ENCODE peak calls at places on chromosome 18, in nine cellular contexts. J is upper lobe of left lung, O is hepatocyte, T is IMR-90, S is PC-3, E is gastrocnemius medialis, D is left ventricle myocardium inferior, L is thyroid gland, C is AG04450. Y is an unnamed sample.
A peak's percentile ranks its signal among the peaks of the same experiment; 100 is the strongest.

GRCh38 chr18:79317718-79318117 is 78.0 kb upstream of the NFATC1 start:
- DNase-seq in J (no peak), O (no peak), T (no peak), S (peak; percentile 17), E (no peak), D (no peak), L (peak; percentile 34), C (no peak), Y (no peak)

GRCh38 chr18:3814840-3815239 is 364.9 kb downstream of the TGIF1 start:
- DNase-seq in J (no peak), O (no peak), T (peak; percentile 74), S (peak; percentile 24), E (no peak), D (no peak), L (no peak), C (no peak), Y (no peak)

GRCh38 chr18:73283788-73284187 is 416.0 kb upstream of the NETO1 start:
- DNase-seq in J (no peak), O (no peak), T (peak; percentile 63), S (peak; percentile 97), E (no peak), D (no peak), L (no peak), C (peak; percentile 36), Y (no peak)

GRCh38 chr18:11251891-11252270 is 102.5 kb upstream of the PIEZO2 start:
- DNase-seq in J (no peak), O (no peak), T (peak; percentile 18), S (no peak), E (no peak), D (no peak), L (no peak), C (no peak), Y (no peak)

GRCh38 chr18:44627245-44627644 is 53.4 kb upstream of the SETBP1 start:
- DNase-seq in J (no peak), O (no peak), T (peak; percentile 1), S (peak; percentile 8), E (no peak), D (no peak), L (no peak), C (no peak), Y (no peak)

GRCh38 chr18:24819141-24819890 is 358.9 kb downstream of the HRH4 start:
- DNase-seq in J (no peak), O (no peak), T (no peak), S (no peak), E (no peak), D (no peak), L (no peak), C (no peak), Y (no peak)

GRCh38 chr18:67951166-67951565 is 434.6 kb upstream of the DSEL start:
- DNase-seq in J (no peak), O (no peak), T (peak; percentile 65), S (peak; percentile 42), E (no peak), D (no peak), L (no peak), C (no peak), Y (no peak)

GRCh38 chr18:29181151-29181901 is 1004.4 kb upstream of the CDH2 start:
- DNase-seq in J (no peak), O (peak; percentile 51), T (peak; percentile 98), S (peak; percentile 78), E (no peak), D (no peak), L (no peak), C (peak; percentile 89), Y (no peak)

GRCh38 chr18:45161850-45162249 is 453.4 kb upstream of the SLC14A2 start:
- DNase-seq in J (no peak), O (no peak), T (no peak), S (no peak), E (no peak), D (no peak), L (no peak), C (no peak), Y (no peak)

GRCh38 chr18:57220485-57220884 is 73.6 kb downstream of the BOD1L2 start:
- DNase-seq in J (no peak), O (no peak), T (no peak), S (no peak), E (no peak), D (no peak), L (no peak), C (no peak), Y (no peak)

GRCh38 chr18:31241900-31242409 is 76.0 kb upstream of the DSG1 start:
- DNase-seq in J (no peak), O (peak; percentile 77), T (peak; percentile 16), S (peak; percentile 85), E (no peak), D (no peak), L (peak; percentile 42), C (no peak), Y (no peak)

GRCh38 chr18:49565101-49565500 is 3.2 kb downstream of the LIPG start:
- DNase-seq in J (no peak), O (no peak), T (no peak), S (no peak), E (no peak), D (no peak), L (peak; percentile 32), C (no peak), Y (no peak)
- H3K27ac ChIP-seq in J (no peak overlapping the region), O (no peak overlapping the region), T (no peak overlapping the region), S (no peak overlapping the region), E (no peak overlapping the region), D (no peak overlapping the region), L (no peak overlapping the region), C (no peak overlapping the region), Y (no peak overlapping the region)

DNA sequence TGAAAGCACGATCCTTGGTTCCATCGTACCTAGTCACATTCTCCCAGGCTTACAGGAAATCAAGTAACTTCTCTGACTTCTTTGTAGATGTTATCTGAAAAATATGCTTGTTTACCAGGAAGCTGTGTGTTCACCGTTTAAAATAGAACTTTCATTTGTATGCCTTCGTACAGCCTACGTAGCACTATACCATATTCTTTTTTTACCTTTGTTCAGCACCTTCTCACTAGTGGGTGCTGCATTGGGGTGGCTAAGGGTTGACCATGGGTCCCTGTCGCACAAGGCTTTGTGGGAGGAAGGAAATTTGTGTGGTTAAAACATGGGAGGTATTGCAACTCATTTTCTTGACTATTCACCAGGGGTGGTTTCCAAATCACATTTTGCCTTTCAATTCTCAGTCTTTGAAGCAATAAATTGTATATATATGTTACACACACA is 16.6 kb downstream of the MALT1 start:
- DNase-seq in J (no peak), O (no peak), T (no peak), S (no peak), E (no peak), D (no peak), L (no peak), C (no peak), Y (no peak)
- H3K27ac ChIP-seq in J (no peak overlapping the region), O (no peak overlapping the region), T (no peak overlapping the region), S (no peak overlapping the region), E (no peak overlapping the region), D (peak overlapping the region; percentile 62), L (no peak overlapping the region), C (no peak overlapping the region), Y (no peak overlapping the region)

GRCh38 chr18:7600528-7601248 is 33.6 kb downstream of the PTPRM start:
- DNase-seq in J (no peak), O (no peak), T (no peak), S (no peak), E (no peak), D (no peak), L (peak; percentile 45), C (no peak), Y (no peak)
- H3K27ac ChIP-seq in J (no peak overlapping the region), O (no peak overlapping the region), T (no peak overlapping the region), S (no peak overlapping the region), E (no peak overlapping the region), D (peak overlapping the region; percentile 49), L (no peak overlapping the region), C (no peak overlapping the region), Y (no peak overlapping the region)

GRCh38 chr18:22349966-22350365 is 67.7 kb downstream of the CTAGE1 start:
- DNase-seq in J (no peak), O (no peak), T (no peak), S (peak; percentile 49), E (no peak), D (no peak), L (no peak), C (no peak), Y (no peak)
- H3K27ac ChIP-seq in J (no peak overlapping the region), O (peak overlapping the region; percentile 93), T (no peak overlapping the region), S (peak overlapping the region; percentile 62), E (no peak overlapping the region), D (peak overlapping the region; percentile 96), L (no peak overlapping the region), C (no peak overlapping the region), Y (peak overlapping the region; percentile 93)

GRCh38 chr18:6411367-6411766 is 3.3 kb downstream of the L3MBTL4 start:
- DNase-seq in J (no peak), O (no peak), T (no peak), S (no peak), E (no peak), D (no peak), L (no peak), C (no peak), Y (no peak)

GRCh38 chr18:6413554-6414117 is 1.1 kb downstream of the L3MBTL4 start:
- DNase-seq in J (peak; percentile 36), O (no peak), T (no peak), S (no peak), E (no peak), D (no peak), L (peak; percentile 33), C (no peak), Y (no peak)

GRCh38 chr18:6412933-6413472 is 1.7 kb downstream of the L3MBTL4 start:
- DNase-seq in J (no peak), O (no peak), T (no peak), S (no peak), E (no peak), D (no peak), L (no peak), C (no peak), Y (no peak)

GRCh38 chr18:6414118-6414722 is 491 bp downstream of the L3MBTL4 start:
- DNase-seq in J (peak; percentile 79), O (peak; percentile 80), T (no peak), S (peak; percentile 16), E (peak; percentile 7), D (peak; percentile 51), L (peak; percentile 86), C (no peak), Y (peak; percentile 60)

GRCh38 chr18:6414723-6415362 is at the start of gene L3MBTL4:
- DNase-seq in J (peak; percentile 73), O (peak; percentile 78), T (no peak), S (peak; percentile 14), E (no peak), D (peak; percentile 16), L (peak; percentile 81), C (no peak), Y (peak; percentile 16)
- H3K27ac ChIP-seq in J (peak within 1 kb of the TSS; percentile 92), O (peak within 1 kb of the TSS; percentile 86), T (no peak within 1 kb of the TSS), S (no peak within 1 kb of the TSS), E (peak within 1 kb of the TSS; percentile 61), D (peak within 1 kb of the TSS; percentile 64), L (peak within 1 kb of the TSS; percentile 94), C (no peak within 1 kb of the TSS), Y (peak within 1 kb of the TSS; percentile 85)

DNA sequence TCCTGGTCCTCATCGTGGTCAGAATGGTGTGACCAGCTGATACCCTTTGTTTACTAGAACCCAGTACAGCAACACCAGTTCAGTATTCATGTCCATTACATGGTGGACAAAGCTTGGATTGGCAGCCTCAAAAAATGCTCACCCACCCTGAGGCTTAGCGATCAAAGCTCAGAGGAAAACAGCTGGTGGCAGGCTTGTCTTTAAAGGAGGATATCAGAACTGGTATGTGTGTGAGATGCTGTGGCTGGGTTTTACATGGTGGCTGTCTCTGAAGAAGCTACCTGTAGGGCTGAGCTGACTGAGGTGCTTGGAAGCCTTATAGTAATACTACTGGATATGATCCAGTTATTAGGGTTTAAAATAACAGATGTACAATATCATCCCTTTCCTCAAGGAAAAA is 471.2 kb upstream of the MEX3C start:
- DNase-seq in J (no peak), O (no peak), T (no peak), S (no peak), E (no peak), D (no peak), L (no peak), C (no peak), Y (no peak)
- H3K27ac ChIP-seq in J (no peak overlapping the region), O (no peak overlapping the region), T (no peak overlapping the region), S (no peak overlapping the region), E (no peak overlapping the region), D (no peak overlapping the region), L (no peak overlapping the region), C (no peak overlapping the region), Y (no peak overlapping the region)